ENCODE peak calls at places on chromosomes 1 and 21, in nine cellular contexts. One of them, this sample, is unnamed.

GRCh38 chr1:159015440-159015909 is 5.8 kb downstream of the IFI16 start:
- DNase-seq in mucosa of gallbladder: peak
- DNase-seq in choroid plexus epithelial cell: peak
- DNase-seq in NCI-H748 treated with DMSO at 0.1 percent for 48 hours: no peak
- DNase-seq in stimulated activated CD4-positive, alpha-beta T cell treated with anti-CD3 and anti-CD28 coated beads, Interleukin-2, amount 100 ng/mL, for 24 hours: peak
- DNase-seq in right cardiac atrium: peak
- DNase-seq in heart right ventricle: no peak
- DNase-seq in posterior vena cava: no peak
- DNase-seq in skeletal muscle cell: peak
- DNase-seq in this sample: peak

GRCh38 chr1:151710187-151710586 is 6.4 kb downstream of the CELF3 start:
- DNase-seq in mucosa of gallbladder: no peak
- DNase-seq in choroid plexus epithelial cell: peak
- DNase-seq in NCI-H748 treated with DMSO at 0.1 percent for 48 hours: peak
- DNase-seq in stimulated activated CD4-positive, alpha-beta T cell treated with anti-CD3 and anti-CD28 coated beads, Interleukin-2, amount 100 ng/mL, for 24 hours: peak
- DNase-seq in right cardiac atrium: no peak
- DNase-seq in heart right ventricle: no peak
- DNase-seq in posterior vena cava: no peak
- DNase-seq in skeletal muscle cell: no peak
- DNase-seq in this sample: peak

GRCh38 chr1:26165126-26165892 is 3.5 kb downstream of the C1orf232 start:
- DNase-seq in mucosa of gallbladder: no peak
- DNase-seq in choroid plexus epithelial cell: peak
- DNase-seq in NCI-H748 treated with DMSO at 0.1 percent for 48 hours: no peak
- DNase-seq in stimulated activated CD4-positive, alpha-beta T cell treated with anti-CD3 and anti-CD28 coated beads, Interleukin-2, amount 100 ng/mL, for 24 hours: no peak
- DNase-seq in right cardiac atrium: no peak
- DNase-seq in heart right ventricle: no peak
- DNase-seq in posterior vena cava: no peak
- DNase-seq in skeletal muscle cell: no peak
- DNase-seq in this sample: no peak

GRCh38 chr1:234871710-234872262 is 256.9 kb downstream of the TOMM20 start:
- DNase-seq in mucosa of gallbladder: no peak
- DNase-seq in choroid plexus epithelial cell: no peak
- DNase-seq in NCI-H748 treated with DMSO at 0.1 percent for 48 hours: no peak
- DNase-seq in stimulated activated CD4-positive, alpha-beta T cell treated with anti-CD3 and anti-CD28 coated beads, Interleukin-2, amount 100 ng/mL, for 24 hours: no peak
- DNase-seq in right cardiac atrium: no peak
- DNase-seq in heart right ventricle: no peak
- DNase-seq in posterior vena cava: no peak
- DNase-seq in skeletal muscle cell: peak
- DNase-seq in this sample: no peak

GRCh38 chr1:158999301-159000069 is 10.2 kb upstream of the IFI16 start:
- DNase-seq in mucosa of gallbladder: peak
- DNase-seq in choroid plexus epithelial cell: peak
- DNase-seq in NCI-H748 treated with DMSO at 0.1 percent for 48 hours: no peak
- DNase-seq in stimulated activated CD4-positive, alpha-beta T cell treated with anti-CD3 and anti-CD28 coated beads, Interleukin-2, amount 100 ng/mL, for 24 hours: no peak
- DNase-seq in right cardiac atrium: peak
- DNase-seq in heart right ventricle: peak
- DNase-seq in posterior vena cava: peak
- DNase-seq in skeletal muscle cell: peak
- DNase-seq in this sample: peak

GRCh38 chr1:183514235-183514634 is 41.9 kb downstream of the SMG7 start:
- DNase-seq in mucosa of gallbladder: no peak
- DNase-seq in choroid plexus epithelial cell: no peak
- DNase-seq in NCI-H748 treated with DMSO at 0.1 percent for 48 hours: no peak
- DNase-seq in stimulated activated CD4-positive, alpha-beta T cell treated with anti-CD3 and anti-CD28 coated beads, Interleukin-2, amount 100 ng/mL, for 24 hours: no peak
- DNase-seq in right cardiac atrium: no peak
- DNase-seq in heart right ventricle: no peak
- DNase-seq in posterior vena cava: no peak
- DNase-seq in skeletal muscle cell: no peak
- DNase-seq in this sample: no peak

GRCh38 chr1:15158506-15159165 is 5.1 kb downstream of the TMEM51 start:
- DNase-seq in mucosa of gallbladder: no peak
- DNase-seq in choroid plexus epithelial cell: peak
- DNase-seq in NCI-H748 treated with DMSO at 0.1 percent for 48 hours: no peak
- DNase-seq in stimulated activated CD4-positive, alpha-beta T cell treated with anti-CD3 and anti-CD28 coated beads, Interleukin-2, amount 100 ng/mL, for 24 hours: no peak
- DNase-seq in right cardiac atrium: no peak
- DNase-seq in heart right ventricle: no peak
- DNase-seq in posterior vena cava: no peak
- DNase-seq in skeletal muscle cell: peak
- DNase-seq in this sample: peak

GRCh38 chr1:154862927-154863701 is 7.0 kb downstream of the KCNN3 start:
- DNase-seq in mucosa of gallbladder: no peak
- DNase-seq in choroid plexus epithelial cell: no peak
- DNase-seq in NCI-H748 treated with DMSO at 0.1 percent for 48 hours: no peak
- DNase-seq in stimulated activated CD4-positive, alpha-beta T cell treated with anti-CD3 and anti-CD28 coated beads, Interleukin-2, amount 100 ng/mL, for 24 hours: no peak
- DNase-seq in right cardiac atrium: no peak
- DNase-seq in heart right ventricle: no peak
- DNase-seq in posterior vena cava: no peak
- DNase-seq in skeletal muscle cell: no peak
- DNase-seq in this sample: no peak

GRCh38 chr1:157515141-157515540 is 37.2 kb downstream of the FCRL5 start:
- DNase-seq in mucosa of gallbladder: no peak
- DNase-seq in choroid plexus epithelial cell: no peak
- DNase-seq in NCI-H748 treated with DMSO at 0.1 percent for 48 hours: no peak
- DNase-seq in stimulated activated CD4-positive, alpha-beta T cell treated with anti-CD3 and anti-CD28 coated beads, Interleukin-2, amount 100 ng/mL, for 24 hours: no peak
- DNase-seq in right cardiac atrium: no peak
- DNase-seq in heart right ventricle: no peak
- DNase-seq in posterior vena cava: no peak
- DNase-seq in skeletal muscle cell: no peak
- DNase-seq in this sample: no peak

GRCh38 chr21:20443558-20444155 is 554.6 kb upstream of the NCAM2 start:
- DNase-seq in mucosa of gallbladder: no peak
- DNase-seq in choroid plexus epithelial cell: peak
- DNase-seq in NCI-H748 treated with DMSO at 0.1 percent for 48 hours: peak
- DNase-seq in stimulated activated CD4-positive, alpha-beta T cell treated with anti-CD3 and anti-CD28 coated beads, Interleukin-2, amount 100 ng/mL, for 24 hours: no peak
- DNase-seq in right cardiac atrium: no peak
- DNase-seq in heart right ventricle: no peak
- DNase-seq in posterior vena cava: no peak
- DNase-seq in skeletal muscle cell: no peak
- DNase-seq in this sample: no peak

GRCh38 chr1:74712863-74713262 is 20.0 kb downstream of the CRYZ start:
- DNase-seq in mucosa of gallbladder: no peak
- DNase-seq in choroid plexus epithelial cell: peak
- DNase-seq in NCI-H748 treated with DMSO at 0.1 percent for 48 hours: peak
- DNase-seq in stimulated activated CD4-positive, alpha-beta T cell treated with anti-CD3 and anti-CD28 coated beads, Interleukin-2, amount 100 ng/mL, for 24 hours: no peak
- DNase-seq in right cardiac atrium: no peak
- DNase-seq in heart right ventricle: no peak
- DNase-seq in posterior vena cava: no peak
- DNase-seq in skeletal muscle cell: no peak
- DNase-seq in this sample: no peak

GRCh38 chr1:64469614-64469976 is 334 bp upstream of the CACHD1 start:
- DNase-seq in mucosa of gallbladder: no peak
- DNase-seq in choroid plexus epithelial cell: peak
- DNase-seq in NCI-H748 treated with DMSO at 0.1 percent for 48 hours: no peak
- DNase-seq in stimulated activated CD4-positive, alpha-beta T cell treated with anti-CD3 and anti-CD28 coated beads, Interleukin-2, amount 100 ng/mL, for 24 hours: no peak
- DNase-seq in right cardiac atrium: no peak
- DNase-seq in heart right ventricle: no peak
- DNase-seq in posterior vena cava: no peak
- DNase-seq in skeletal muscle cell: no peak
- DNase-seq in this sample: peak

GRCh38 chr1:208159542-208160258 is 84.5 kb downstream of the PLXNA2 start:
- DNase-seq in mucosa of gallbladder: no peak
- DNase-seq in choroid plexus epithelial cell: peak
- DNase-seq in NCI-H748 treated with DMSO at 0.1 percent for 48 hours: no peak
- DNase-seq in stimulated activated CD4-positive, alpha-beta T cell treated with anti-CD3 and anti-CD28 coated beads, Interleukin-2, amount 100 ng/mL, for 24 hours: no peak
- DNase-seq in right cardiac atrium: peak
- DNase-seq in heart right ventricle: no peak
- DNase-seq in posterior vena cava: no peak
- DNase-seq in skeletal muscle cell: peak
- DNase-seq in this sample: peak

GRCh38 chr1:240237305-240237721 is 145.6 kb downstream of the FMN2 start:
- DNase-seq in mucosa of gallbladder: no peak
- DNase-seq in choroid plexus epithelial cell: peak
- DNase-seq in NCI-H748 treated with DMSO at 0.1 percent for 48 hours: no peak
- DNase-seq in stimulated activated CD4-positive, alpha-beta T cell treated with anti-CD3 and anti-CD28 coated beads, Interleukin-2, amount 100 ng/mL, for 24 hours: no peak
- DNase-seq in right cardiac atrium: no peak
- DNase-seq in heart right ventricle: no peak
- DNase-seq in posterior vena cava: no peak
- DNase-seq in skeletal muscle cell: no peak
- DNase-seq in this sample: peak

GRCh38 chr1:210446479-210446878 is 117.8 kb downstream of the HHAT start:
- DNase-seq in mucosa of gallbladder: no peak
- DNase-seq in choroid plexus epithelial cell: peak
- DNase-seq in NCI-H748 treated with DMSO at 0.1 percent for 48 hours: no peak
- DNase-seq in stimulated activated CD4-positive, alpha-beta T cell treated with anti-CD3 and anti-CD28 coated beads, Interleukin-2, amount 100 ng/mL, for 24 hours: peak
- DNase-seq in right cardiac atrium: no peak
- DNase-seq in heart right ventricle: no peak
- DNase-seq in posterior vena cava: no peak
- DNase-seq in skeletal muscle cell: no peak
- DNase-seq in this sample: no peak

GRCh38 chr1:241847796-241848668 is at the start of gene EXO1:
- DNase-seq in mucosa of gallbladder: peak
- DNase-seq in choroid plexus epithelial cell: peak
- DNase-seq in NCI-H748 treated with DMSO at 0.1 percent for 48 hours: peak
- DNase-seq in stimulated activated CD4-positive, alpha-beta T cell treated with anti-CD3 and anti-CD28 coated beads, Interleukin-2, amount 100 ng/mL, for 24 hours: peak
- DNase-seq in right cardiac atrium: peak
- DNase-seq in heart right ventricle: peak
- DNase-seq in posterior vena cava: peak
- DNase-seq in skeletal muscle cell: peak
- DNase-seq in this sample: peak

This sample was measured in AG20443.